ENCODE peak calls at places on chromosome 7, in nine cellular contexts. One of them, this sample, is unnamed.

GRCh38 chr7:115952832-115953231 is 77.7 kb downstream of the TFEC start:
- DNase-seq in hypothalamus: no peak
- DNase-seq in T-cell: no peak
- DNase-seq in NCI-H526 treated with DMSO at 0.1 percent for 48 hours: no peak
- DNase-seq in NB4: no peak
- DNase-seq in iPS-NIHi11: no peak
- DNase-seq in T-helper 1 cell: no peak
- DNase-seq in head of caudate nucleus: no peak
- DNase-seq in non-pigmented ciliary epithelial cell: no peak
- DNase-seq in this sample: no peak

GRCh38 chr7:27091936-27092752 is 3.7 kb downstream of the HOXA1 start:
- DNase-seq in hypothalamus: no peak
- DNase-seq in T-cell: no peak
- DNase-seq in NCI-H526 treated with DMSO at 0.1 percent for 48 hours: no peak
- DNase-seq in NB4: no peak
- DNase-seq in iPS-NIHi11: no peak
- DNase-seq in T-helper 1 cell: no peak
- DNase-seq in head of caudate nucleus: no peak
- DNase-seq in non-pigmented ciliary epithelial cell: no peak
- DNase-seq in this sample: no peak

GRCh38 chr7:155576900-155577508 is 30.6 kb upstream of the CNPY1 start:
- DNase-seq in hypothalamus: no peak
- DNase-seq in T-cell: no peak
- DNase-seq in NCI-H526 treated with DMSO at 0.1 percent for 48 hours: no peak
- DNase-seq in NB4: no peak
- DNase-seq in iPS-NIHi11: no peak
- DNase-seq in T-helper 1 cell: no peak
- DNase-seq in head of caudate nucleus: no peak
- DNase-seq in non-pigmented ciliary epithelial cell: no peak
- DNase-seq in this sample: no peak

GRCh38 chr7:100373261-100373831 is at the start of gene PILRA:
- DNase-seq in hypothalamus: no peak
- DNase-seq in T-cell: no peak
- DNase-seq in NCI-H526 treated with DMSO at 0.1 percent for 48 hours: no peak
- DNase-seq in NB4: peak; percentile 81
- DNase-seq in iPS-NIHi11: no peak
- DNase-seq in T-helper 1 cell: no peak
- DNase-seq in head of caudate nucleus: peak; percentile 15
- DNase-seq in non-pigmented ciliary epithelial cell: no peak
- DNase-seq in this sample: no peak

GRCh38 chr7:150439926-150440325 is 10.5 kb upstream of the GIMAP8 start:
- DNase-seq in hypothalamus: no peak
- DNase-seq in T-cell: no peak
- DNase-seq in NCI-H526 treated with DMSO at 0.1 percent for 48 hours: no peak
- DNase-seq in NB4: no peak
- DNase-seq in iPS-NIHi11: no peak
- DNase-seq in T-helper 1 cell: no peak
- DNase-seq in head of caudate nucleus: no peak
- DNase-seq in non-pigmented ciliary epithelial cell: no peak
- DNase-seq in this sample: no peak

GRCh38 chr7:139931190-139932007 is 102.3 kb downstream of the TBXAS1 start:
- DNase-seq in hypothalamus: no peak
- DNase-seq in T-cell: no peak
- DNase-seq in NCI-H526 treated with DMSO at 0.1 percent for 48 hours: no peak
- DNase-seq in NB4: no peak
- DNase-seq in iPS-NIHi11: no peak
- DNase-seq in T-helper 1 cell: no peak
- DNase-seq in head of caudate nucleus: no peak
- DNase-seq in non-pigmented ciliary epithelial cell: no peak
- DNase-seq in this sample: no peak

GRCh38 chr7:139340808-139341057 is 404 bp upstream of the FMC1 start:
- DNase-seq in hypothalamus: no peak
- DNase-seq in T-cell: no peak
- DNase-seq in NCI-H526 treated with DMSO at 0.1 percent for 48 hours: no peak
- DNase-seq in NB4: no peak
- DNase-seq in iPS-NIHi11: no peak
- DNase-seq in T-helper 1 cell: no peak
- DNase-seq in head of caudate nucleus: no peak
- DNase-seq in non-pigmented ciliary epithelial cell: no peak
- DNase-seq in this sample: no peak

GRCh38 chr7:47100815-47101435 is 481.0 kb downstream of the TNS3 start:
- DNase-seq in hypothalamus: no peak
- DNase-seq in T-cell: no peak
- DNase-seq in NCI-H526 treated with DMSO at 0.1 percent for 48 hours: no peak
- DNase-seq in NB4: peak; percentile 76
- DNase-seq in iPS-NIHi11: peak; percentile 68
- DNase-seq in T-helper 1 cell: no peak
- DNase-seq in head of caudate nucleus: no peak
- DNase-seq in non-pigmented ciliary epithelial cell: no peak
- DNase-seq in this sample: peak; percentile 32

GRCh38 chr7:112263519-112263918 is 57.0 kb downstream of the ZNF277 start:
- DNase-seq in hypothalamus: no peak
- DNase-seq in T-cell: no peak
- DNase-seq in NCI-H526 treated with DMSO at 0.1 percent for 48 hours: peak; percentile 49
- DNase-seq in NB4: no peak
- DNase-seq in iPS-NIHi11: no peak
- DNase-seq in T-helper 1 cell: no peak
- DNase-seq in head of caudate nucleus: no peak
- DNase-seq in non-pigmented ciliary epithelial cell: no peak
- DNase-seq in this sample: no peak

GRCh38 chr7:88146611-88147010 is 73.2 kb downstream of the SRI start:
- DNase-seq in hypothalamus: no peak
- DNase-seq in T-cell: no peak
- DNase-seq in NCI-H526 treated with DMSO at 0.1 percent for 48 hours: no peak
- DNase-seq in NB4: no peak
- DNase-seq in iPS-NIHi11: no peak
- DNase-seq in T-helper 1 cell: no peak
- DNase-seq in head of caudate nucleus: no peak
- DNase-seq in non-pigmented ciliary epithelial cell: no peak
- DNase-seq in this sample: no peak

This sample was measured in Jurkat, Clone E6-1.